ENCODE peak calls at places on chromosomes 7 and 10, in eight cellular contexts. One of them, this sample, is unnamed.

GRCh38 chr7:27134392-27134791 is 3.8 kb upstream of the HOXA4 start:
- DNase-seq in breast epithelium: peak; percentile 41
- DNase-seq in spleen: no peak
- DNase-seq in transverse colon: peak; percentile 35
- DNase-seq in HCT116: no peak
- DNase-seq in SK-N-SH: no peak
- DNase-seq in H1: no peak
- DNase-seq in prostate gland: no peak
- DNase-seq in this sample: no peak

GRCh38 chr10:92688927-92689662 is 660 bp upstream of the HHEX start:
- DNase-seq in spleen: no peak
- DNase-seq in SK-N-SH: peak; percentile 73
- DNase-seq in HCT116: no peak
- DNase-seq in transverse colon: peak; percentile 34
- DNase-seq in H1: peak; percentile 76
- DNase-seq in breast epithelium: no peak
- DNase-seq in prostate gland: peak; percentile 24
- DNase-seq in this sample: peak; percentile 43

GRCh38 chr10:125284875-125285597 is 124.7 kb upstream of the CTBP2 start:
- DNase-seq in breast epithelium: no peak
- DNase-seq in prostate gland: no peak
- DNase-seq in HCT116: peak; percentile 58
- DNase-seq in SK-N-SH: no peak
- DNase-seq in H1: no peak
- DNase-seq in transverse colon: no peak
- DNase-seq in spleen: no peak
- DNase-seq in this sample: no peak

GRCh38 chr10:13973742-13974141 is 357.0 kb downstream of the FRMD4A start:
- DNase-seq in H1: no peak
- DNase-seq in transverse colon: no peak
- DNase-seq in spleen: no peak
- DNase-seq in HCT116: no peak
- DNase-seq in breast epithelium: no peak
- DNase-seq in prostate gland: no peak
- DNase-seq in SK-N-SH: peak; percentile 42
- DNase-seq in this sample: no peak

GRCh38 chr10:96982149-96982930 is 150.2 kb downstream of the LCOR start:
- DNase-seq in transverse colon: no peak
- DNase-seq in prostate gland: no peak
- DNase-seq in HCT116: no peak
- DNase-seq in spleen: no peak
- DNase-seq in H1: no peak
- DNase-seq in breast epithelium: no peak
- DNase-seq in SK-N-SH: no peak
- DNase-seq in this sample: no peak

GRCh38 chr7:106423836-106424475 is 139.2 kb upstream of the NAMPT start:
- DNase-seq in prostate gland: no peak
- DNase-seq in spleen: no peak
- DNase-seq in breast epithelium: no peak
- DNase-seq in HCT116: no peak
- DNase-seq in SK-N-SH: no peak
- DNase-seq in transverse colon: no peak
- DNase-seq in H1: no peak
- DNase-seq in this sample: no peak

GRCh38 chr7:44388089-44388970 is 62.9 kb upstream of the CAMK2B start:
- DNase-seq in spleen: no peak
- DNase-seq in SK-N-SH: no peak
- DNase-seq in HCT116: no peak
- DNase-seq in H1: peak; percentile 35
- DNase-seq in prostate gland: no peak
- DNase-seq in transverse colon: no peak
- DNase-seq in breast epithelium: no peak
- DNase-seq in this sample: peak; percentile 18

GRCh38 chr10:62805139-62806092 is 896 bp downstream of the ADO start:
- DNase-seq in H1: peak; percentile 73
- DNase-seq in transverse colon: peak; percentile 56
- DNase-seq in breast epithelium: peak; percentile 30
- DNase-seq in prostate gland: no peak
- DNase-seq in HCT116: no peak
- DNase-seq in spleen: peak; percentile 93
- DNase-seq in SK-N-SH: peak; percentile 69
- DNase-seq in this sample: no peak

GRCh38 chr7:5421626-5422323 is 1.9 kb downstream of the TNRC18 start:
- DNase-seq in breast epithelium: peak; percentile 54
- DNase-seq in HCT116: no peak
- DNase-seq in SK-N-SH: peak; percentile 67
- DNase-seq in prostate gland: peak; percentile 65
- DNase-seq in transverse colon: peak; percentile 64
- DNase-seq in spleen: peak; percentile 84
- DNase-seq in H1: no peak
- DNase-seq in this sample: peak; percentile 69

GRCh38 chr10:61701055-61701705 is 38.5 kb downstream of the CABCOCO1 start:
- DNase-seq in SK-N-SH: no peak
- DNase-seq in prostate gland: no peak
- DNase-seq in HCT116: no peak
- DNase-seq in spleen: no peak
- DNase-seq in breast epithelium: no peak
- DNase-seq in transverse colon: no peak
- DNase-seq in H1: no peak
- DNase-seq in this sample: no peak

GRCh38 chr10:69324583-69324982 is 46.3 kb downstream of the HK1 start:
- DNase-seq in H1: no peak
- DNase-seq in prostate gland: no peak
- DNase-seq in breast epithelium: no peak
- DNase-seq in spleen: no peak
- DNase-seq in HCT116: no peak
- DNase-seq in SK-N-SH: no peak
- DNase-seq in transverse colon: no peak
- DNase-seq in this sample: no peak

GRCh38 chr7:24854866-24855265 is 97.6 kb upstream of the GSDME start:
- DNase-seq in prostate gland: no peak
- DNase-seq in HCT116: no peak
- DNase-seq in SK-N-SH: no peak
- DNase-seq in spleen: no peak
- DNase-seq in transverse colon: no peak
- DNase-seq in H1: no peak
- DNase-seq in breast epithelium: no peak
- DNase-seq in this sample: no peak

GRCh38 chr7:121545418-121545817 is 149.3 kb upstream of the FAM3C start:
- DNase-seq in prostate gland: no peak
- DNase-seq in H1: no peak
- DNase-seq in transverse colon: no peak
- DNase-seq in breast epithelium: no peak
- DNase-seq in spleen: no peak
- DNase-seq in SK-N-SH: no peak
- DNase-seq in HCT116: no peak
- DNase-seq in this sample: no peak

GRCh38 chr7:50022451-50022850 is 70.6 kb downstream of the ZPBP start:
- DNase-seq in transverse colon: no peak
- DNase-seq in SK-N-SH: no peak
- DNase-seq in prostate gland: no peak
- DNase-seq in breast epithelium: no peak
- DNase-seq in HCT116: no peak
- DNase-seq in H1: no peak
- DNase-seq in spleen: no peak
- DNase-seq in this sample: no peak
- H3K4me1 ChIP-seq in transverse colon: no peaks in the 10 kb centered on the region
- H3K4me1 ChIP-seq in SK-N-SH: no peaks in the 10 kb centered on the region
- H3K4me1 ChIP-seq in prostate gland: no peaks in the 10 kb centered on the region
- H3K4me1 ChIP-seq in breast epithelium: no peaks in the 10 kb centered on the region
- H3K4me1 ChIP-seq in HCT116: no peaks in the 10 kb centered on the region
- H3K4me1 ChIP-seq in H1: no peaks in the 10 kb centered on the region
- H3K4me1 ChIP-seq in spleen: no peaks in the 10 kb centered on the region
- H3K4me1 ChIP-seq in this sample: no peaks in the 10 kb centered on the region

GRCh38 chr7:100122568-100122967 is 3.1 kb downstream of the CNPY4 start:
- DNase-seq in transverse colon: no peak
- DNase-seq in spleen: no peak
- DNase-seq in prostate gland: no peak
- DNase-seq in HCT116: no peak
- DNase-seq in SK-N-SH: no peak
- DNase-seq in breast epithelium: no peak
- DNase-seq in H1: no peak
- DNase-seq in this sample: no peak
- TF ChIP-seq POLR2AphosphoS5 in transverse colon: no peak
- TF ChIP-seq POLR2AphosphoS5 in spleen: no peak
- TF ChIP-seq POLR2AphosphoS5 in prostate gland: no peak
- TF ChIP-seq POLR2AphosphoS5 in HCT116: no peak
- TF ChIP-seq POLR2AphosphoS5 in SK-N-SH: no peak
- TF ChIP-seq POLR2AphosphoS5 in breast epithelium: no peak
- TF ChIP-seq POLR2AphosphoS5 in H1: no peak
- TF ChIP-seq POLR2AphosphoS5 in this sample: no peak

GRCh38 chr10:29646238-29646902 is 11.6 kb upstream of the SVIL start:
- DNase-seq in breast epithelium: peak; percentile 65
- DNase-seq in H1: no peak
- DNase-seq in prostate gland: peak; percentile 60
- DNase-seq in transverse colon: no peak
- DNase-seq in HCT116: no peak
- DNase-seq in spleen: no peak
- DNase-seq in SK-N-SH: peak; percentile 52
- DNase-seq in this sample: no peak
- H3K9me3 ChIP-seq in breast epithelium: no peaks in the 10 kb centered on the region
- H3K9me3 ChIP-seq in H1: no peaks in the 10 kb centered on the region
- H3K9me3 ChIP-seq in prostate gland: no peaks in the 10 kb centered on the region
- H3K9me3 ChIP-seq in transverse colon: no peaks in the 10 kb centered on the region
- H3K9me3 ChIP-seq in HCT116: no peaks in the 10 kb centered on the region
- H3K9me3 ChIP-seq in spleen: no peaks in the 10 kb centered on the region
- H3K9me3 ChIP-seq in SK-N-SH: no peaks in the 10 kb centered on the region
- H3K9me3 ChIP-seq in this sample: no peaks in the 10 kb centered on the region

GRCh38 chr10:110508806-110509544 is 11.3 kb downstream of the DUSP5 start:
- DNase-seq in breast epithelium: no peak
- DNase-seq in spleen: no peak
- DNase-seq in transverse colon: no peak
- DNase-seq in prostate gland: no peak
- DNase-seq in HCT116: no peak
- DNase-seq in H1: no peak
- DNase-seq in SK-N-SH: no peak
- DNase-seq in this sample: no peak
- H3K4me1 ChIP-seq in breast epithelium: no peaks in the 10 kb centered on the region
- H3K4me1 ChIP-seq in spleen: peaks cover 46% of the 10 kb centered on the region
- H3K4me1 ChIP-seq in transverse colon: peaks cover 7% of the 10 kb centered on the region
- H3K4me1 ChIP-seq in prostate gland: no peaks in the 10 kb centered on the region
- H3K4me1 ChIP-seq in HCT116: peaks cover 13% of the 10 kb centered on the region
- H3K4me1 ChIP-seq in H1: no peaks in the 10 kb centered on the region
- H3K4me1 ChIP-seq in SK-N-SH: peaks cover 5% of the 10 kb centered on the region
- H3K4me1 ChIP-seq in this sample: peaks cover 13% of the 10 kb centered on the region

GRCh38 chr10:126668505-126668904 is 2.0 kb downstream of the C10orf90 start:
- DNase-seq in spleen: no peak
- DNase-seq in prostate gland: no peak
- DNase-seq in HCT116: no peak
- DNase-seq in breast epithelium: no peak
- DNase-seq in H1: no peak
- DNase-seq in SK-N-SH: no peak
- DNase-seq in transverse colon: no peak
- DNase-seq in this sample: no peak
- TF ChIP-seq POLR2AphosphoS5 in spleen: no peak
- TF ChIP-seq POLR2AphosphoS5 in prostate gland: no peak
- TF ChIP-seq POLR2AphosphoS5 in HCT116: no peak
- TF ChIP-seq POLR2AphosphoS5 in breast epithelium: no peak
- TF ChIP-seq POLR2AphosphoS5 in H1: no peak
- TF ChIP-seq POLR2AphosphoS5 in SK-N-SH: no peak
- TF ChIP-seq POLR2AphosphoS5 in transverse colon: no peak
- TF ChIP-seq POLR2AphosphoS5 in this sample: no peak

DNA sequence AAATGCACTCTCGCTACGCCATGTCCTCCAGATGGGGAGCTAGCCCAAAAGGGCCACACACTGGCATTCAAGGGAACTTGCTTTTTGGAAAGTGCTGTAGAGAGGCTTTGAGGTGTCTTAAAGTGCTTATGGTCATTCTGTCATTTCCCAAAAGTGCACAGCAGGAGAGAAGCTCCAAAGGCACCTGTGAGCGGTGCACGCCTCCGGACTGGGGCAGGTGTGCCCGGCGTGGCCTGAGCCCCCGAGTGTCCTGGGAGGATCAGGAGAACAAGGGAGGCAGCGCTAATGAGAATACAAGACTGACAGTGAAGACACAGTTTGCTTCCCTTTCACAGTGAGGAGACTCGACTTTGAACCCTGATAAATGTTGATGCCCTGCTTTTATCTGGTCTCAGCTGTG is 419.0 kb upstream of the MKI67 start:
- DNase-seq in HCT116: no peak
- DNase-seq in breast epithelium: no peak
- DNase-seq in spleen: no peak
- DNase-seq in transverse colon: no peak
- DNase-seq in SK-N-SH: no peak
- DNase-seq in prostate gland: no peak
- DNase-seq in H1: no peak
- DNase-seq in this sample: no peak
- H3K9me3 ChIP-seq in HCT116: no peaks in the 10 kb centered on the region
- H3K9me3 ChIP-seq in breast epithelium: no peaks in the 10 kb centered on the region
- H3K9me3 ChIP-seq in spleen: no peaks in the 10 kb centered on the region
- H3K9me3 ChIP-seq in transverse colon: no peaks in the 10 kb centered on the region
- H3K9me3 ChIP-seq in SK-N-SH: no peaks in the 10 kb centered on the region
- H3K9me3 ChIP-seq in prostate gland: no peaks in the 10 kb centered on the region
- H3K9me3 ChIP-seq in H1: no peaks in the 10 kb centered on the region
- H3K9me3 ChIP-seq in this sample: no peaks in the 10 kb centered on the region

GRCh38 chr7:32410545-32410944 is 79.6 kb downstream of the LSM5 start:
- DNase-seq in breast epithelium: no peak
- DNase-seq in transverse colon: no peak
- DNase-seq in SK-N-SH: no peak
- DNase-seq in HCT116: no peak
- DNase-seq in spleen: no peak
- DNase-seq in H1: no peak
- DNase-seq in prostate gland: no peak
- DNase-seq in this sample: no peak

GRCh38 chr7:32416846-32417245 is 73.3 kb downstream of the LSM5 start:
- DNase-seq in SK-N-SH: no peak
- DNase-seq in transverse colon: no peak
- DNase-seq in H1: no peak
- DNase-seq in breast epithelium: no peak
- DNase-seq in HCT116: no peak
- DNase-seq in spleen: no peak
- DNase-seq in prostate gland: no peak
- DNase-seq in this sample: no peak

GRCh38 chr7:32415936-32416335 is 74.2 kb downstream of the LSM5 start:
- DNase-seq in spleen: no peak
- DNase-seq in transverse colon: no peak
- DNase-seq in SK-N-SH: no peak
- DNase-seq in breast epithelium: no peak
- DNase-seq in prostate gland: no peak
- DNase-seq in H1: no peak
- DNase-seq in HCT116: no peak
- DNase-seq in this sample: no peak

GRCh38 chr7:32415519-32415918 is 74.7 kb downstream of the LSM5 start:
- DNase-seq in H1: no peak
- DNase-seq in HCT116: no peak
- DNase-seq in transverse colon: no peak
- DNase-seq in prostate gland: no peak
- DNase-seq in breast epithelium: no peak
- DNase-seq in spleen: no peak
- DNase-seq in SK-N-SH: no peak
- DNase-seq in this sample: no peak
- H3K4me1 ChIP-seq in H1: no peaks in the 10 kb centered on the region
- H3K4me1 ChIP-seq in HCT116: no peaks in the 10 kb centered on the region
- H3K4me1 ChIP-seq in transverse colon: no peaks in the 10 kb centered on the region
- H3K4me1 ChIP-seq in prostate gland: no peaks in the 10 kb centered on the region
- H3K4me1 ChIP-seq in breast epithelium: no peaks in the 10 kb centered on the region
- H3K4me1 ChIP-seq in spleen: no peaks in the 10 kb centered on the region
- H3K4me1 ChIP-seq in SK-N-SH: no peaks in the 10 kb centered on the region
- H3K4me1 ChIP-seq in this sample: no peaks in the 10 kb centered on the region

GRCh38 chr10:649798-650690 is 39.4 kb downstream of the DIP2C start:
- DNase-seq in transverse colon: peak; percentile 87
- DNase-seq in SK-N-SH: no peak
- DNase-seq in breast epithelium: no peak
- DNase-seq in H1: no peak
- DNase-seq in prostate gland: no peak
- DNase-seq in HCT116: no peak
- DNase-seq in spleen: no peak
- DNase-seq in this sample: peak; percentile 87
- TF ChIP-seq POLR2AphosphoS5 in transverse colon: peak; percentile 91
- TF ChIP-seq POLR2AphosphoS5 in SK-N-SH: no peak
- TF ChIP-seq POLR2AphosphoS5 in breast epithelium: peak; percentile 16
- TF ChIP-seq POLR2AphosphoS5 in H1: no peak
- TF ChIP-seq POLR2AphosphoS5 in prostate gland: peak; percentile 63
- TF ChIP-seq POLR2AphosphoS5 in HCT116: no peak
- TF ChIP-seq POLR2AphosphoS5 in spleen: no peak
- TF ChIP-seq POLR2AphosphoS5 in this sample: peak; percentile 92

This sample was measured in stomach.